ENCODE peak calls at places on chromosomes 16 and 17, in four cellular contexts. One of them, this sample, is unnamed.

GRCh38 chr16:28193530-28194423 is 18.0 kb downstream of the XPO6 start:
- DNase-seq in HepG2: no peak
- DNase-seq in uterus: no peak
- DNase-seq in A549: no peak
- DNase-seq in this sample: no peak

GRCh38 chr17:50361561-50362480 is 11.2 kb downstream of the MRPL27 start:
- DNase-seq in uterus: no peak
- DNase-seq in A549: peak; percentile 93
- DNase-seq in HepG2: peak; percentile 75
- DNase-seq in this sample: peak; percentile 76

GRCh38 chr16:17196526-17196925 is 274.2 kb downstream of the XYLT1 start:
- DNase-seq in uterus: no peak
- DNase-seq in HepG2: no peak
- DNase-seq in A549: no peak
- DNase-seq in this sample: no peak

GRCh38 chr16:8712589-8713361 is 38.4 kb downstream of the ABAT start:
- DNase-seq in uterus: no peak
- DNase-seq in HepG2: no peak
- DNase-seq in A549: no peak
- DNase-seq in this sample: no peak

GRCh38 chr17:6402258-6402657 is 32.7 kb downstream of the AIPL1 start:
- DNase-seq in A549: no peak
- DNase-seq in HepG2: no peak
- DNase-seq in uterus: no peak
- DNase-seq in this sample: no peak

GRCh38 chr17:2059837-2060658 is 5.1 kb downstream of the HIC1 start:
- DNase-seq in uterus: no peak
- DNase-seq in HepG2: no peak
- DNase-seq in A549: no peak
- DNase-seq in this sample: no peak

GRCh38 chr17:50829336-50829735 is 6.0 kb upstream of the WFIKKN2 start:
- DNase-seq in uterus: no peak
- DNase-seq in A549: no peak
- DNase-seq in HepG2: no peak
- DNase-seq in this sample: no peak

GRCh38 chr17:2239882-2240430 is 63.6 kb downstream of the SMG6 start:
- DNase-seq in uterus: peak; percentile 89
- DNase-seq in HepG2: no peak
- DNase-seq in A549: peak; percentile 50
- DNase-seq in this sample: no peak

GRCh38 chr17:74132354-74132753 is 71.1 kb upstream of the RPL38 start:
- DNase-seq in uterus: no peak
- DNase-seq in HepG2: no peak
- DNase-seq in A549: no peak
- DNase-seq in this sample: no peak

GRCh38 chr16:12618515-12618914 is 185.2 kb downstream of the CPPED1 start:
- DNase-seq in uterus: no peak
- DNase-seq in A549: no peak
- DNase-seq in HepG2: no peak
- DNase-seq in this sample: no peak

GRCh38 chr17:73103661-73104335 is 11.3 kb upstream of the SLC39A11 start:
- DNase-seq in HepG2: no peak
- DNase-seq in uterus: no peak
- DNase-seq in A549: no peak
- DNase-seq in this sample: no peak

GRCh38 chr17:73308017-73308823 is 3.6 kb downstream of the CDC42EP4 start:
- DNase-seq in HepG2: peak; percentile 91
- DNase-seq in A549: peak; percentile 92
- DNase-seq in uterus: peak; percentile 96
- DNase-seq in this sample: peak; percentile 92

GRCh38 chr16:89395150-89396142 is 94.9 kb downstream of the ANKRD11 start:
- DNase-seq in A549: peak; percentile 88
- DNase-seq in uterus: peak; percentile 94
- DNase-seq in HepG2: peak; percentile 97
- DNase-seq in this sample: peak; percentile 88

GRCh38 chr16:56238188-56238587 is 46.9 kb downstream of the GNAO1 start:
- DNase-seq in HepG2: no peak
- DNase-seq in A549: no peak
- DNase-seq in uterus: no peak
- DNase-seq in this sample: no peak

GRCh38 chr17:5740937-5741336 is 156.6 kb upstream of the NLRP1 start:
- DNase-seq in HepG2: no peak
- DNase-seq in A549: no peak
- DNase-seq in uterus: no peak
- DNase-seq in this sample: no peak

GRCh38 chr16:66014221-66014620 is 352.3 kb upstream of the CDH5 start:
- DNase-seq in A549: no peak
- DNase-seq in uterus: no peak
- DNase-seq in HepG2: no peak
- DNase-seq in this sample: no peak

GRCh38 chr17:3906881-3907280 is 9.4 kb downstream of the P2RX1 start:
- DNase-seq in uterus: no peak
- DNase-seq in A549: no peak
- DNase-seq in HepG2: no peak
- DNase-seq in this sample: no peak

GRCh38 chr17:7262192-7263070 is at the start of gene CLDN7:
- DNase-seq in A549: no peak
- DNase-seq in uterus: no peak
- DNase-seq in HepG2: no peak
- DNase-seq in this sample: peak; percentile 94

GRCh38 chr16:74999208-74999682 is 421 bp downstream of the ZNRF1 start:
- DNase-seq in HepG2: no peak
- DNase-seq in A549: no peak
- DNase-seq in uterus: no peak
- DNase-seq in this sample: peak; percentile 91

GRCh38 chr16:75477680-75478473 is 13.4 kb upstream of the TMEM170A start:
- DNase-seq in HepG2: no peak
- DNase-seq in A549: no peak
- DNase-seq in uterus: no peak
- DNase-seq in this sample: no peak

GRCh38 chr16:50442221-50442620 is 73.4 kb upstream of the BRD7 start:
- DNase-seq in A549: no peak
- DNase-seq in uterus: no peak
- DNase-seq in HepG2: no peak
- DNase-seq in this sample: peak; percentile 13

GRCh38 chr17:8022358-8023038 is 16.4 kb upstream of the ALOX15B start:
- DNase-seq in uterus: no peak
- DNase-seq in A549: no peak
- DNase-seq in HepG2: no peak
- DNase-seq in this sample: no peak

GRCh38 chr17:11176549-11176948 is 64.5 kb upstream of the SHISA6 start:
- DNase-seq in uterus: no peak
- DNase-seq in A549: no peak
- DNase-seq in HepG2: no peak
- DNase-seq in this sample: no peak

GRCh38 chr17:78337244-78338109 is 22.4 kb downstream of the SOCS3 start:
- DNase-seq in uterus: no peak
- DNase-seq in A549: peak; percentile 96
- DNase-seq in HepG2: no peak
- DNase-seq in this sample: no peak

GRCh38 chr16:68445458-68445857 is 2.9 kb downstream of the SMPD3 start:
- DNase-seq in A549: peak; percentile 41
- DNase-seq in uterus: no peak
- DNase-seq in HepG2: peak; percentile 67
- DNase-seq in this sample: peak; percentile 44

GRCh38 chr17:50863221-50863843 is 2.8 kb downstream of the TOB1 start:
- DNase-seq in A549: no peak
- DNase-seq in uterus: no peak
- DNase-seq in HepG2: peak; percentile 66
- DNase-seq in this sample: peak; percentile 75

GRCh38 chr16:67708368-67708771 is 10.7 kb downstream of the GFOD2 start:
- DNase-seq in HepG2: no peak
- DNase-seq in A549: no peak
- DNase-seq in uterus: no peak
- DNase-seq in this sample: peak; percentile 30

GRCh38 chr17:82457071-82457789 is 1.3 kb upstream of the NARF start:
- DNase-seq in uterus: no peak
- DNase-seq in A549: no peak
- DNase-seq in HepG2: peak; percentile 69
- DNase-seq in this sample: no peak

GRCh38 chr16:89741342-89742014 is 20.1 kb downstream of the ZNF276 start:
- DNase-seq in A549: no peak
- DNase-seq in HepG2: no peak
- DNase-seq in uterus: no peak
- DNase-seq in this sample: no peak

GRCh38 chr17:76696763-76697701 is 13.7 kb downstream of the MXRA7 start:
- DNase-seq in A549: no peak
- DNase-seq in uterus: no peak
- DNase-seq in HepG2: peak; percentile 66
- DNase-seq in this sample: no peak

GRCh38 chr17:71527311-71527710 is 593.5 kb upstream of the SOX9 start:
- DNase-seq in A549: no peak
- DNase-seq in HepG2: no peak
- DNase-seq in uterus: no peak
- DNase-seq in this sample: no peak

GRCh38 chr16:65278874-65279273 is 157.0 kb upstream of the CDH11 start:
- DNase-seq in A549: no peak
- DNase-seq in HepG2: no peak
- DNase-seq in uterus: no peak
- DNase-seq in this sample: no peak

GRCh38 chr17:74431568-74432483 is at the start of gene GPRC5C:
- DNase-seq in A549: peak; percentile 96
- DNase-seq in HepG2: peak; percentile 95
- DNase-seq in uterus: peak; percentile 81
- DNase-seq in this sample: peak; percentile 96

GRCh38 chr17:78400581-78401240 is 22.3 kb downstream of the PGS1 start:
- DNase-seq in A549: no peak
- DNase-seq in HepG2: no peak
- DNase-seq in uterus: no peak
- DNase-seq in this sample: no peak

GRCh38 chr16:74019608-74020007 is 277.0 kb upstream of the PSMD7 start:
- DNase-seq in A549: no peak
- DNase-seq in HepG2: no peak
- DNase-seq in uterus: no peak
- DNase-seq in this sample: no peak

DNA sequence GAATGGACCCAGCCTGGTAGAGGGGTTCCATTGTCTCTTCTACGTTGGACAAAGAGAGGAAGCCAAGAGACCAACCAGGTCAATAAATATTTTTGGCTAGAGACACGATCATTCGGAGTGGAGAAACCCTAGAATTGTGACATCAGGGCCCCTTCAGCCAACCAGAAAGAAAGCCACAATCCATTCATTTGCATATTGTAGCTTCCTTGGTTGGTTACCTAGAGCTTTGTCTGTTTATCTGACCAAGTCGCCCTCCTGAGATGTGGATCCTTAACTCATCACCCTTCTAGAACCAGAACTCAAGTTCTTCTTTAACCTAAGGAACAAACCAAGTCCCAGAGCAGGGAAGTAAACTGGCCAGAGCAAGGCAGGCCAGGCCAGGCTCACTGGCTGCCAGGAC is at the start of gene CCDC182:
- DNase-seq in A549: no peak
- DNase-seq in uterus: no peak
- DNase-seq in HepG2: no peak
- DNase-seq in this sample: no peak
- TF ChIP-seq POLR2A in A549: no peak
- TF ChIP-seq POLR2A in uterus: no peak
- TF ChIP-seq POLR2A in HepG2: no peak
- TF ChIP-seq POLR2A in this sample: no peak

DNA sequence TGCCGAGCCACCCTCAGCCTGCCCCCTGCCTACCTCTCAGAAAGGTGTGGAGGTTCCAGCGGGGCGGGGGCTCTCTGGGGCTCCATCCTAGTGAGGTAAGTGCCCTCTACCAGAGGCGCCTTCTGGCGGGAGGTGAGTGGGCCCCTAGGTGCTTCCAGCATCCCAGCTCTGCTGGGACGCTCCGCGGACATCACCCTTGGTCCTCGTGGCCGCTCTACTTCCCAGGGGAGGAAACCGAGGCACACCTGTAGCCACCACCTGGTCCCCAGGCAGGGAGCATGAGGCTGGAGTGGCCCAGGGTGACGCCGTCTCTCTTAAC is 1.4 kb downstream of the MCRIP2 start:
- DNase-seq in uterus: no peak
- DNase-seq in A549: no peak
- DNase-seq in HepG2: no peak
- DNase-seq in this sample: no peak
- H3K4me1 ChIP-seq in uterus: peaks cover 7% of the 10 kb centered on the region
- H3K4me1 ChIP-seq in A549: peaks cover 46% of the 10 kb centered on the region
- H3K4me1 ChIP-seq in HepG2: peaks cover 69% of the 10 kb centered on the region
- H3K4me1 ChIP-seq in this sample: peaks cover 50% of the 10 kb centered on the region

GRCh38 chr16:87404764-87405625 is 12.9 kb downstream of the MAP1LC3B start:
- DNase-seq in uterus: no peak
- DNase-seq in A549: no peak
- DNase-seq in HepG2: no peak
- DNase-seq in this sample: no peak
- TF ChIP-seq POLR2A in uterus: no peak
- TF ChIP-seq POLR2A in A549: no peak
- TF ChIP-seq POLR2A in HepG2: peak; percentile 53
- TF ChIP-seq POLR2A in this sample: no peak

GRCh38 chr16:85571563-85571812 is 41.6 kb upstream of the GSE1 start:
- DNase-seq in A549: no peak
- DNase-seq in HepG2: no peak
- DNase-seq in uterus: no peak
- DNase-seq in this sample: no peak

GRCh38 chr16:85571813-85572619 is 41.1 kb upstream of the GSE1 start:
- DNase-seq in A549: no peak
- DNase-seq in HepG2: no peak
- DNase-seq in uterus: no peak
- DNase-seq in this sample: no peak

GRCh38 chr16:85570213-85570734 is 42.8 kb upstream of the GSE1 start:
- DNase-seq in HepG2: no peak
- DNase-seq in uterus: no peak
- DNase-seq in A549: no peak
- DNase-seq in this sample: peak; percentile 59

GRCh38 chr16:85569615-85570212 is 43.4 kb upstream of the GSE1 start:
- DNase-seq in A549: no peak
- DNase-seq in uterus: no peak
- DNase-seq in HepG2: no peak
- DNase-seq in this sample: no peak

DNA sequence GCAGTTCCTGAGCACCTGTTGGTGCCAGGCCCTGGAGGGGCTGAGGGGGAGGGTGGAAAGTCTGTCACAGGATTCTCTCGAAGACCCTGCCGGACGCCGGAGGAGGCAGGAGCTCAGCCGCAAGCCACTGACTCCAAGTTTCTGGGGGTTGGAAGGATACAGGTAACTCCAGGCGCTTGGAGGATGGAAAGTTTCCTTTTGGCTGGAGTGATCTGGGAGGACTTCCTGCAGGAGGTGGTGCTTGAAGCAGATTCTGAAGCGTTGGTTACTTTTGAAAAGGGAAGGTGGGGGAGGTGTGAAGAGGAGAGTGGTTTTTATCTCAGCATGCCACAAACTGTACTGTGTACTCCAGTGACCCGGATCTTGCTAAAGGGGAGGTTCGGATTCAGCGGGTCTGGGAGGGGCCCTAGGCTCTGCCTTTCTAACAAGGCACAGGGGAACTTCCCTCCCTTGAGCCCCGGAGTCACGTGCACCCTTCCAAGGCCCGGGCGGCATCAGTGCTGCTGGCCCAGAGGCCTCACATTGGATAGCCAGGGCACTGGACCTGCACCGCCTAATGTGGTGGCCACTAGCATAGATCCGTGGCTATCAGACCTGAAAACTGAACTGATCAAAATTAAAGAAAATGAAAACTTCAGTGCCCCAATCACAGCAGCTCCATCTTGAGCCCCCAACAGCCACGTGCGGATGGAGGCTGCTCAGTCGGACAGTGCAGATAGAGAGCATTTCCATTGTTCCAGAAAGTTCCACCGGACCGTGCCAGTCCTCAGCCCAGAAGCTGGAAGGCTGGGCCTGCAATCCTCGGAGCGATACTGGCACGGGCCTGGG is 42.2 kb upstream of the GSE1 start:
- DNase-seq in uterus: no peak
- DNase-seq in A549: no peak
- DNase-seq in HepG2: no peak
- DNase-seq in this sample: peak; percentile 62
- H3K4me1 ChIP-seq in uterus: peaks cover 18% of the 10 kb centered on the region
- H3K4me1 ChIP-seq in A549: no peaks in the 10 kb centered on the region
- H3K4me1 ChIP-seq in HepG2: peaks cover 41% of the 10 kb centered on the region
- H3K4me1 ChIP-seq in this sample: peaks cover 98% of the 10 kb centered on the region